ENCODE peak calls at places on chromosomes 2 and 18, in six cellular contexts. E, F, U, Q, G and K are unnamed samples. For H3K4me1, the result is how much of the 10 kb centered on the place peaks cover.

GRCh38 chr2:12440731-12441130 is 276.0 kb upstream of the TRIB2 start:
- DNase-seq in E (no peak), F (no peak), U (no peak), Q (no peak), G (no peak), K (no peak)

GRCh38 chr18:21669736-21670135 is 34.8 kb downstream of the ABHD3 start:
- DNase-seq in E (peak), F (no peak), U (no peak), Q (no peak), G (no peak), K (peak)

GRCh38 chr2:47230418-47230817 is 75.3 kb upstream of the STPG4 start:
- DNase-seq in E (no peak), F (peak), U (no peak), Q (no peak), G (no peak), K (no peak)

GRCh38 chr2:208939852-208940251 is 484.0 kb upstream of the MAP2 start:
- DNase-seq in E (no peak), F (no peak), U (no peak), Q (no peak), G (no peak), K (no peak)

GRCh38 chr2:164992818-164993217 is 37.5 kb upstream of the SLC38A11 start:
- DNase-seq in E (peak), F (peak), U (no peak), Q (peak), G (peak), K (no peak)

GRCh38 chr2:128408349-128409305 is 90.0 kb upstream of the HS6ST1 start:
- DNase-seq in E (peak), F (peak), U (no peak), Q (no peak), G (peak), K (no peak)

GRCh38 chr2:217105733-217106649 is 246.1 kb upstream of the TNP1 start:
- DNase-seq in E (peak), F (peak), U (no peak), Q (no peak), G (no peak), K (no peak)

GRCh38 chr2:229660951-229661350 is 53.4 kb downstream of the DNER start:
- DNase-seq in E (peak), F (no peak), U (no peak), Q (no peak), G (no peak), K (no peak)

GRCh38 chr2:109510136-109511028 is 103.4 kb downstream of the SEPTIN10 start:
- DNase-seq in E (peak), F (peak), U (peak), Q (peak), G (peak), K (peak)

GRCh38 chr18:52242711-52243110 is 97.3 kb upstream of the DCC start:
- DNase-seq in E (no peak), F (no peak), U (no peak), Q (no peak), G (no peak), K (no peak)

GRCh38 chr2:206143451-206143850 is 15.8 kb downstream of the NDUFS1 start:
- DNase-seq in E (no peak), F (no peak), U (no peak), Q (no peak), G (no peak), K (no peak)

GRCh38 chr2:203533696-203534471 is 1.2 kb downstream of the RAPH1 start:
- DNase-seq in E (peak), F (peak), U (no peak), Q (peak), G (no peak), K (no peak)

GRCh38 chr2:117794668-117795067 is 19.8 kb upstream of the DDX18 start:
- DNase-seq in E (peak), F (no peak), U (no peak), Q (no peak), G (no peak), K (no peak)

GRCh38 chr2:172399765-172400164 is 27.6 kb upstream of the ITGA6 start:
- DNase-seq in E (no peak), F (no peak), U (no peak), Q (no peak), G (no peak), K (no peak)

GRCh38 chr2:71526131-71526530 is 72.8 kb downstream of the DYSF start:
- DNase-seq in E (no peak), F (no peak), U (no peak), Q (no peak), G (no peak), K (no peak)

GRCh38 chr18:77207540-77207939 is 42.1 kb upstream of the GALR1 start:
- DNase-seq in E (peak), F (peak), U (peak), Q (peak), G (peak), K (peak)

GRCh38 chr18:78679061-78679460 is 300.6 kb upstream of the SALL3 start:
- DNase-seq in E (no peak), F (no peak), U (no peak), Q (no peak), G (peak), K (no peak)

GRCh38 chr2:45390856-45391255 is 220.2 kb downstream of the SRBD1 start:
- DNase-seq in E (no peak), F (no peak), U (no peak), Q (no peak), G (no peak), K (no peak)

GRCh38 chr18:55575949-55576348 is 12.0 kb downstream of the TCF4 start:
- DNase-seq in E (no peak), F (no peak), U (no peak), Q (no peak), G (no peak), K (no peak)

GRCh38 chr18:54393648-54394294 is 36.1 kb downstream of the C18orf54 start:
- DNase-seq in E (no peak), F (no peak), U (no peak), Q (no peak), G (no peak), K (no peak)

GRCh38 chr2:54330226-54331094 is 74.4 kb upstream of the TSPYL6 start:
- DNase-seq in E (peak), F (peak), U (peak), Q (peak), G (peak), K (peak)

GRCh38 chr2:118992740-118993391 is 50.9 kb downstream of the MARCO start:
- DNase-seq in E (peak), F (no peak), U (peak), Q (no peak), G (peak), K (peak)

GRCh38 chr18:59385191-59385590 is 26.1 kb upstream of the LMAN1 start:
- DNase-seq in E (no peak), F (no peak), U (no peak), Q (no peak), G (no peak), K (no peak)

GRCh38 chr2:68292108-68292710 is 27.5 kb downstream of the CNRIP1 start:
- DNase-seq in E (peak), F (peak), U (no peak), Q (no peak), G (no peak), K (no peak)

GRCh38 chr2:86446060-86446459 is 4.9 kb downstream of the KDM3A start:
- DNase-seq in E (peak), F (no peak), U (no peak), Q (no peak), G (no peak), K (no peak)

GRCh38 chr18:70634576-70635147 is 345.8 kb downstream of the SOCS6 start:
- DNase-seq in E (no peak), F (no peak), U (no peak), Q (no peak), G (no peak), K (no peak)

GRCh38 chr2:30267161-30267568 is 35.8 kb downstream of the LBH start:
- DNase-seq in E (no peak), F (no peak), U (no peak), Q (peak), G (no peak), K (peak)

GRCh38 chr2:138267161-138267901 is 234.2 kb upstream of the SPOPL start:
- DNase-seq in E (peak), F (peak), U (no peak), Q (no peak), G (no peak), K (no peak)

GRCh38 chr2:121502246-121502645 is 28.4 kb upstream of the RNU4ATAC start:
- DNase-seq in E (peak), F (peak), U (no peak), Q (no peak), G (no peak), K (no peak)

GRCh38 chr2:190468814-190469569 is 60.8 kb downstream of the MFSD6 start:
- DNase-seq in E (peak), F (peak), U (peak), Q (no peak), G (peak), K (no peak)

GRCh38 chr18:12255626-12256026 is 1.5 kb downstream of the CIDEA start:
- DNase-seq in E (peak), F (peak), U (no peak), Q (no peak), G (no peak), K (no peak)

GRCh38 chr18:12254820-12255511 is 805 bp downstream of the CIDEA start:
- DNase-seq in E (no peak), F (no peak), U (no peak), Q (no peak), G (no peak), K (no peak)

GRCh38 chr18:12253027-12253426 is 1.1 kb upstream of the CIDEA start:
- DNase-seq in E (no peak), F (no peak), U (no peak), Q (no peak), G (no peak), K (no peak)

GRCh38 chr18:12253517-12254136 is 534 bp upstream of the CIDEA start:
- DNase-seq in E (no peak), F (no peak), U (no peak), Q (no peak), G (no peak), K (no peak)

DNA sequence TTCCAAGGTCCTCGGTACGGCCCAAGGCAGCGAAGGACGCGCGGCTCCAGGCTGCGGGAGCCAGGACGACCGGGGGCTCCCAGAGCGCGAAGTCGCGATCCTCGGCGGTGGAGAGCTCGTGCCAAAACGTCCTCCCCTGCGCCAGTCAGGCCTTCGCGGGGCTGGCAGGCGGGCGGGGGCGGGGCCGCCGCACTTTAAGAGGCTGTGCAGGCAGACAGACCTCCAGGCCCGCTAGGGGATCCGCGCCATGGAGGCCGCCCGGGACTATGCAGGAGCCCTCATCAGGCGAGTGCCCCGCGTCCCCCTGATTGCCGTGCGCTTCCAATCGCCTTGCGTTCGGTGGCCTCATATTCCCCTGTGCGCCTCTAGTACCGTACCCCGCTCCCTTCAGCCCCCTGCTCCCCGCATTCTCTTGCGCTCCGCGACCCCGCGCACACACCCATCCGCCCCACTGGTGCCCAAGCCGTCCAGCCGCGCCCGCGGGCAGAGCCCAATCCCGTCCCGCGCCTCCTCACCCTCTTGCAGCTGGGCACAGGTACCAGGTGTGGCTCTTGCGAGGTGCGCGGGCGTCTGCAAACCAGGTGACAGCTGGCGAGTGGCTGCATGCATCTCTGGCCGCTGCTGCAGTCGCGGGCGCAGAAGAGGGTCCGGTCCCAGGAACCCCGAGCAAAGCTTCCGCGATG is at the start of gene CIDEA:
- DNase-seq in E (no peak), F (peak), U (no peak), Q (no peak), G (no peak), K (no peak)
- H3K27ac ChIP-seq in E (peak), F (no peak), U (no peak), Q (no peak), G (no peak), K (no peak)

DNA sequence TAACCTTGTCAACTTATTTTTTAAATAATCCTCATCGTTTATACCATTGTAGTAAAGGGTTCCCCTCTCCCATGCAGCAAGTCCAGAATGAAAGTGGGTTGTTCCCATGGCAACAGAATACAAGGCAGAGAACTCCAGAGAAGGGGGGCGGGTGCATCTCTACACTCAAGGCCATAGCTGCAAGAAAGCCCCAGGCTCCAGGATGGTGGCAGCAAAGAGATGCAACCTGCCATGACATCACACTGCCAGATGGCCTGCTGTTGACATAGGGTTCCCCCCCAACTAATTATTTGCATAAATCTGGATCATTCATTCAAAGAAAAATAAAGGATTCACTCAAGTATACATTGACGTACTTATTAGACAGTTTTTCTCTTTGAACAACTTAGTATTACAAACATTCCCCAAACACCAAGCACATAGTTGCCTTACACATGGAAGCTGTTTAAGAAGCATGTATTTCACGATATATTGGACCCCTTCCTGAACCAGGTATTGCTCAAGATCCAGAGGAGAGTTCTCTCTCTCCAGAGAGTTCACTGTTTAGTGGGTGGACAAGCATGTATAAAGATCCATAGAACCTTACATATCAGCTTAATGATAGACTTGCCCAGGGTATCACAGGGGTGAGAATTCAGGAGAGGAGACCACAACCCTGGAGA is 87.4 kb upstream of the KLF7 start:
- DNase-seq in E (no peak), F (peak), U (no peak), Q (no peak), G (no peak), K (no peak)
- H3K4me1 ChIP-seq in E (half or more), F (under half), U (half or more), Q (under half), G (under half), K (under half)

DNA sequence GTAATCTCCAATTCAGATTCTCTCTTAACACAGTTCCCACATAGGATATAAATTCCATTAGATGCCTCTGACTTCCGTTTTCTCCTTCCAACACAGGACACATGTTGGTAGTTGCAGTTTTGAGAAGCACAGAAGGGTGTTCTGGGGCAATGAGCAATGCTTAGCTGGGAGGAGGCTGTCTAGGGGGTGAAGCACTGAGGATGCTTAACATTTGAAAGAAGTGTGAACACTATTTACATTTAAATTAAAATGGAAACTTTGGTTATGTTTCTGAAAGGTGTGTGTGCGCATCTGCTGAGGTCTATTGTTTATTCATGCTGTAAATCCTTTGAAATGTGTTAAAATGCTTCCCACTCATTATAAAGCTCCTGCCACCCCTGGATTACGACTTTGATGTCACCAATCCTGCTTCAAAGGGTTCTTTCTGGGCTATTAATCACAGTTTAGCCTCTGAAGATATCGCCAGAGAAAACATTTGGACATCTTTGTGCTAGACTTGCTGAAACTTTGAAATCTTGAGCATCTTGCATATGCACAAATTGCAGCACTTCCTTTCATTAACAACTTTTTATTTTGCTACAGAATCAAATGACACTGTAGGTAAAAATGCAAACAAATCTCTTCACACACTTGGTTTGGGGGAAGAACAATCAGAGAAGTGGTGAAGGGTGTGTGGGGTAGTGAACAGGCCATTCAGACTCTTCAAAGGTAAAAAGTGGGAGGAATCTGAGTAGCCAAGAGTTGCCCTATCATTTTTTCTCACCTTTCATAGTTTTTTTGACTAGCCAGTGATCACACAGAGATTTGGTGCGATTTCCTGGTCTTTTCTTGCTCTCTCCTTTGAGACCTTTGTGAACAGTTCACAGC is 258.4 kb downstream of the MYO3B start:
- DNase-seq in E (no peak), F (peak), U (no peak), Q (no peak), G (no peak), K (no peak)
- H3K27ac ChIP-seq in E (no peak), F (no peak), U (no peak), Q (no peak), G (no peak), K (no peak)

GRCh38 chr2:10330700-10331032 is 28.0 kb downstream of the HPCAL1 start:
- DNase-seq in E (no peak), F (no peak), U (no peak), Q (no peak), G (no peak), K (no peak)
- H3K4me1 ChIP-seq in E (half or more), F (half or more), U (half or more), Q (under half), G (half or more), K (under half)

DNA sequence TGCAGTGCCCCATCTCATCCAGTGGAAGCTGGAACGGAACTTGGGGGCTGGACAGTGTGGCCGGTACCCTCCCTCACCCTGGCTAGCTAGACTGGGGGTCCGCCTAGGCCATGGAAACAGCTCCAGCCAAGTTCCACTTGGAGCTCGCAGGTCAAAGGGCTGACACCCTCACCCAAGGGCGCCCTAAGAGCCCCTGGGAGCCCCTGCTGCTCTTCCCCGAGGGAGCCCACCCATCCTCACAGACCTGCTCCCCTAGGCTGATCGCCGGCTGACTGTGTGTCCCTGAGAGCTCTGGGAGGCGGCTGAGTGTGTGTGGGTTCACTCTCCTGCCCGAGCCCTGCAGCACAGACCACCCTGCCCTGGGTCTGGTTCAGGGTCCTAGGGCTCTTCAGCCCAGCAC is 118.2 kb upstream of the OTOS start:
- DNase-seq in E (no peak), F (no peak), U (no peak), Q (no peak), G (no peak), K (no peak)
- H3K27ac ChIP-seq in E (no peak), F (no peak), U (no peak), Q (no peak), G (no peak), K (no peak)

GRCh38 chr2:855177-855576 is 95.5 kb upstream of the SNTG2 start:
- DNase-seq in E (peak), F (no peak), U (no peak), Q (no peak), G (no peak), K (no peak)
- H3K4me1 ChIP-seq in E (under half), F (under half), U (under half), Q (under half), G (under half), K (under half)